ENCODE peak calls at places on chromosomes 6 and 20, in five cellular contexts. One of them, this sample, is unnamed.

GRCh38 chr6:12286381-12287132 is 3.6 kb upstream of the EDN1 start:
- DNase-seq in PC-9: peak
- DNase-seq in pancreas: no peak
- DNase-seq in nephron progenitor cell: no peak
- DNase-seq in neural progenitor cell: no peak
- DNase-seq in this sample: no peak

GRCh38 chr6:159852877-159853276 is 37.9 kb upstream of the MAS1 start:
- DNase-seq in PC-9: no peak
- DNase-seq in pancreas: no peak
- DNase-seq in nephron progenitor cell: no peak
- DNase-seq in neural progenitor cell: no peak
- DNase-seq in this sample: no peak

GRCh38 chr6:159805418-159806020 is 5.4 kb downstream of the PNLDC1 start:
- DNase-seq in PC-9: no peak
- DNase-seq in pancreas: no peak
- DNase-seq in nephron progenitor cell: no peak
- DNase-seq in neural progenitor cell: no peak
- DNase-seq in this sample: no peak

GRCh38 chr6:13484138-13484708 is 3.2 kb downstream of the GFOD1 start:
- DNase-seq in PC-9: no peak
- DNase-seq in pancreas: no peak
- DNase-seq in nephron progenitor cell: no peak
- DNase-seq in neural progenitor cell: no peak
- DNase-seq in this sample: no peak

GRCh38 chr20:10946124-10946880 is 272.5 kb upstream of the JAG1 start:
- DNase-seq in PC-9: no peak
- DNase-seq in pancreas: no peak
- DNase-seq in nephron progenitor cell: no peak
- DNase-seq in neural progenitor cell: no peak
- DNase-seq in this sample: no peak

GRCh38 chr20:60810561-60810960 is 441.5 kb upstream of the CDH4 start:
- DNase-seq in PC-9: no peak
- DNase-seq in pancreas: no peak
- DNase-seq in nephron progenitor cell: no peak
- DNase-seq in neural progenitor cell: no peak
- DNase-seq in this sample: no peak

GRCh38 chr6:87407531-87407895 is 259 bp upstream of the CFAP206 start:
- DNase-seq in PC-9: no peak
- DNase-seq in pancreas: no peak
- DNase-seq in nephron progenitor cell: no peak
- DNase-seq in neural progenitor cell: no peak
- DNase-seq in this sample: no peak

GRCh38 chr20:21175433-21175832 is 49.6 kb downstream of the KIZ start:
- DNase-seq in PC-9: no peak
- DNase-seq in pancreas: no peak
- DNase-seq in nephron progenitor cell: peak
- DNase-seq in neural progenitor cell: no peak
- DNase-seq in this sample: no peak

GRCh38 chr6:142518761-142519160 is 217.0 kb downstream of the ADGRG6 start:
- DNase-seq in PC-9: no peak
- DNase-seq in pancreas: no peak
- DNase-seq in nephron progenitor cell: no peak
- DNase-seq in neural progenitor cell: no peak
- DNase-seq in this sample: no peak

GRCh38 chr20:51386586-51386985 is 155.9 kb downstream of the NFATC2 start:
- DNase-seq in PC-9: no peak
- DNase-seq in pancreas: no peak
- DNase-seq in nephron progenitor cell: no peak
- DNase-seq in neural progenitor cell: no peak
- DNase-seq in this sample: no peak

GRCh38 chr20:34515484-34516037 is 661 bp upstream of the DYNLRB1 start:
- DNase-seq in PC-9: no peak
- DNase-seq in pancreas: peak
- DNase-seq in nephron progenitor cell: peak
- DNase-seq in neural progenitor cell: peak
- DNase-seq in this sample: peak

GRCh38 chr6:80211295-80211694 is 104.8 kb downstream of the BCKDHB start:
- DNase-seq in PC-9: no peak
- DNase-seq in pancreas: no peak
- DNase-seq in nephron progenitor cell: no peak
- DNase-seq in neural progenitor cell: no peak
- DNase-seq in this sample: no peak

GRCh38 chr6:16562498-16562897 is 198.8 kb downstream of the ATXN1 start:
- DNase-seq in PC-9: no peak
- DNase-seq in pancreas: no peak
- DNase-seq in nephron progenitor cell: no peak
- DNase-seq in neural progenitor cell: no peak
- DNase-seq in this sample: no peak

GRCh38 chr20:53215166-53215565 is 243.0 kb downstream of the TSHZ2 start:
- DNase-seq in PC-9: no peak
- DNase-seq in pancreas: no peak
- DNase-seq in nephron progenitor cell: no peak
- DNase-seq in neural progenitor cell: no peak
- DNase-seq in this sample: no peak

GRCh38 chr20:41161886-41162285 is 24.5 kb downstream of the PLCG1 start:
- DNase-seq in PC-9: no peak
- DNase-seq in pancreas: no peak
- DNase-seq in nephron progenitor cell: no peak
- DNase-seq in neural progenitor cell: no peak
- DNase-seq in this sample: no peak

GRCh38 chr6:43770417-43771209 is 602 bp downstream of the VEGFA start:
- DNase-seq in PC-9: peak
- DNase-seq in pancreas: peak
- DNase-seq in nephron progenitor cell: peak
- DNase-seq in neural progenitor cell: peak
- DNase-seq in this sample: peak

GRCh38 chr20:22984611-22985010 is 50.5 kb upstream of the SSTR4 start:
- DNase-seq in PC-9: no peak
- DNase-seq in pancreas: no peak
- DNase-seq in nephron progenitor cell: no peak
- DNase-seq in neural progenitor cell: no peak
- DNase-seq in this sample: no peak

GRCh38 chr6:33779305-33779704 is 9.6 kb downstream of the LEMD2 start:
- DNase-seq in PC-9: no peak
- DNase-seq in pancreas: no peak
- DNase-seq in nephron progenitor cell: no peak
- DNase-seq in neural progenitor cell: peak
- DNase-seq in this sample: no peak
- TF ChIP-seq CTCF in PC-9: no peak
- TF ChIP-seq CTCF in pancreas: no peak
- TF ChIP-seq CTCF in nephron progenitor cell: peak
- TF ChIP-seq CTCF in neural progenitor cell: peak
- TF ChIP-seq CTCF in this sample: no peak

DNA sequence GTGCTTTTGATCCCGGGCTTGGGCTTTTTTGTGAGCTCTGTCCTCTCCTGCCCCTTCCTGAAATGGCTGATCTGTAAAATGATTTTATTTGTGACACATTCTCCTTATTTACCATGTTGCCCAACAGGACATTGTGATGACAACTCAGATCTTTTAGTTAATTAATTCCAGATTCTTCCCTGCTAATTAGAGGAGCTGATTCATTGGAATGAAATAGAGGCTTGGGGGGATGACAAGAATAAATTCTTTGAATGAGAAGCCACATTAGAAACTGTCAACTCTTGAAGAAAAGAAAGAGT is 26.1 kb upstream of the GABRR1 start:
- DNase-seq in PC-9: peak
- DNase-seq in pancreas: no peak
- DNase-seq in nephron progenitor cell: no peak
- DNase-seq in neural progenitor cell: no peak
- DNase-seq in this sample: no peak
- TF ChIP-seq CTCF in PC-9: no peak
- TF ChIP-seq CTCF in pancreas: no peak
- TF ChIP-seq CTCF in nephron progenitor cell: no peak
- TF ChIP-seq CTCF in neural progenitor cell: no peak
- TF ChIP-seq CTCF in this sample: no peak

GRCh38 chr6:85005494-85005893 is 241.1 kb upstream of the TBX18 start:
- DNase-seq in PC-9: no peak
- DNase-seq in pancreas: no peak
- DNase-seq in nephron progenitor cell: no peak
- DNase-seq in neural progenitor cell: no peak
- DNase-seq in this sample: no peak
- TF ChIP-seq CTCF in PC-9: no peak
- TF ChIP-seq CTCF in pancreas: no peak
- TF ChIP-seq CTCF in nephron progenitor cell: no peak
- TF ChIP-seq CTCF in neural progenitor cell: no peak
- TF ChIP-seq CTCF in this sample: no peak

GRCh38 chr6:128277379-128277778 is 243.0 kb downstream of the PTPRK start:
- DNase-seq in PC-9: no peak
- DNase-seq in pancreas: no peak
- DNase-seq in nephron progenitor cell: no peak
- DNase-seq in neural progenitor cell: no peak
- DNase-seq in this sample: no peak
- TF ChIP-seq CTCF in PC-9: no peak
- TF ChIP-seq CTCF in pancreas: no peak
- TF ChIP-seq CTCF in nephron progenitor cell: no peak
- TF ChIP-seq CTCF in neural progenitor cell: no peak
- TF ChIP-seq CTCF in this sample: no peak

GRCh38 chr6:47075741-47076421 is 33.7 kb upstream of the ADGRF1 start:
- DNase-seq in PC-9: no peak
- DNase-seq in pancreas: no peak
- DNase-seq in nephron progenitor cell: no peak
- DNase-seq in neural progenitor cell: no peak
- DNase-seq in this sample: no peak

GRCh38 chr6:47076422-47077344 is 34.6 kb upstream of the ADGRF1 start:
- DNase-seq in PC-9: no peak
- DNase-seq in pancreas: no peak
- DNase-seq in nephron progenitor cell: no peak
- DNase-seq in neural progenitor cell: no peak
- DNase-seq in this sample: no peak

GRCh38 chr6:47080083-47080596 is 38.0 kb upstream of the ADGRF1 start:
- DNase-seq in PC-9: no peak
- DNase-seq in pancreas: no peak
- DNase-seq in nephron progenitor cell: no peak
- DNase-seq in neural progenitor cell: no peak
- DNase-seq in this sample: no peak

GRCh38 chr6:47078991-47079390 is 36.9 kb upstream of the ADGRF1 start:
- DNase-seq in PC-9: no peak
- DNase-seq in pancreas: no peak
- DNase-seq in nephron progenitor cell: no peak
- DNase-seq in neural progenitor cell: no peak
- DNase-seq in this sample: no peak

GRCh38 chr6:47079638-47080037 is 37.5 kb upstream of the ADGRF1 start:
- DNase-seq in PC-9: no peak
- DNase-seq in pancreas: no peak
- DNase-seq in nephron progenitor cell: no peak
- DNase-seq in neural progenitor cell: no peak
- DNase-seq in this sample: no peak
- TF ChIP-seq CTCF in PC-9: peak
- TF ChIP-seq CTCF in pancreas: no peak
- TF ChIP-seq CTCF in nephron progenitor cell: no peak
- TF ChIP-seq CTCF in neural progenitor cell: peak
- TF ChIP-seq CTCF in this sample: no peak

This sample was measured in natural killer cell.